ENCODE peak calls at places on chromosomes 13 and 19, in six cellular contexts. C is thoracic aorta; T is CD8-positive, alpha-beta T cell; M is cardiac muscle cell; R is uterus; E is mesendoderm. Z is an unnamed sample.
A peak's percentile ranks its signal among the peaks of the same experiment; 100 is the strongest.

GRCh38 chr19:29323972-29324680 is 111.2 kb upstream of the UQCRFS1 start:
- DNase-seq in C (no peak), T (no peak), M (no peak), R (no peak), E (no peak), Z (no peak)

GRCh38 chr19:5149508-5149907 is 180.6 kb downstream of the KDM4B start:
- DNase-seq in C (no peak), T (no peak), M (no peak), R (peak; percentile 11), E (no peak), Z (no peak)

GRCh38 chr13:54029720-54030119 is 1001.1 kb downstream of the OLFM4 start:
- DNase-seq in C (no peak), T (no peak), M (no peak), R (no peak), E (peak; percentile 4), Z (no peak)

GRCh38 chr19:11581740-11582139 is 4.3 kb upstream of the ACP5 start:
- DNase-seq in C (no peak), T (no peak), M (peak; percentile 36), R (no peak), E (no peak), Z (no peak)

GRCh38 chr19:18756896-18757295 is 34.2 kb downstream of the COMP start:
- DNase-seq in C (no peak), T (no peak), M (no peak), R (no peak), E (no peak), Z (no peak)

GRCh38 chr13:102012299-102013293 is 389.3 kb downstream of the FGF14 start:
- DNase-seq in C (peak; percentile 6), T (no peak), M (no peak), R (no peak), E (no peak), Z (no peak)

GRCh38 chr13:30576528-30576927 is 41.2 kb upstream of the USPL1 start:
- DNase-seq in C (no peak), T (peak; percentile 32), M (peak; percentile 62), R (no peak), E (no peak), Z (no peak)

GRCh38 chr19:30403583-30403982 is 31.4 kb downstream of the ZNF536 start:
- DNase-seq in C (no peak), T (no peak), M (no peak), R (no peak), E (no peak), Z (no peak)

GRCh38 chr19:6359517-6359916 is 1.8 kb upstream of the CLPP start:
- DNase-seq in C (no peak), T (no peak), M (no peak), R (no peak), E (no peak), Z (no peak)

GRCh38 chr19:54470991-54471782 is 1.9 kb downstream of the CDC42EP5 start:
- DNase-seq in C (no peak), T (no peak), M (no peak), R (no peak), E (no peak), Z (peak; percentile 72)

GRCh38 chr19:4164262-4164661 is 10.8 kb downstream of the CREB3L3 start:
- DNase-seq in C (no peak), T (no peak), M (no peak), R (no peak), E (no peak), Z (no peak)

GRCh38 chr19:31974941-31975340 is 370.5 kb upstream of the ZNF507 start:
- DNase-seq in C (no peak), T (no peak), M (no peak), R (no peak), E (no peak), Z (no peak)

GRCh38 chr13:21181671-21182070 is 5.2 kb downstream of the MRPL57 start:
- DNase-seq in C (no peak), T (no peak), M (no peak), R (no peak), E (no peak), Z (no peak)

GRCh38 chr19:55178781-55179569 is 1.1 kb downstream of the SYT5 start:
- DNase-seq in C (no peak), T (peak; percentile 89), M (peak; percentile 88), R (peak; percentile 52), E (peak; percentile 95), Z (no peak)

GRCh38 chr13:24672141-24673132 is 7.8 kb upstream of the ATP12A start:
- DNase-seq in C (no peak), T (no peak), M (no peak), R (no peak), E (peak; percentile 25), Z (no peak)

GRCh38 chr13:41751277-41751676 is 209.6 kb downstream of the VWA8 start:
- DNase-seq in C (no peak), T (no peak), M (peak; percentile 86), R (peak; percentile 59), E (no peak), Z (no peak)

GRCh38 chr19:57576661-57577060 is 2.0 kb downstream of the ZNF416 start:
- DNase-seq in C (no peak), T (no peak), M (no peak), R (no peak), E (no peak), Z (no peak)
- H3K4me3 ChIP-seq in C (no peak overlapping the region), T (no peak overlapping the region), M (no peak overlapping the region), R (no peak overlapping the region), E (peak overlapping the region; percentile 24), Z (no peak overlapping the region)

GRCh38 chr19:39318071-39318470 is 2.6 kb downstream of the LRFN1 start:
- DNase-seq in C (no peak), T (no peak), M (no peak), R (no peak), E (no peak), Z (no peak)
- H3K27me3 ChIP-seq in C (no peaks in the 10 kb centered on the region), T (no peaks in the 10 kb centered on the region), M (no peaks in the 10 kb centered on the region), R (no peaks in the 10 kb centered on the region), E (no peaks in the 10 kb centered on the region), Z (no peaks in the 10 kb centered on the region)

DNA sequence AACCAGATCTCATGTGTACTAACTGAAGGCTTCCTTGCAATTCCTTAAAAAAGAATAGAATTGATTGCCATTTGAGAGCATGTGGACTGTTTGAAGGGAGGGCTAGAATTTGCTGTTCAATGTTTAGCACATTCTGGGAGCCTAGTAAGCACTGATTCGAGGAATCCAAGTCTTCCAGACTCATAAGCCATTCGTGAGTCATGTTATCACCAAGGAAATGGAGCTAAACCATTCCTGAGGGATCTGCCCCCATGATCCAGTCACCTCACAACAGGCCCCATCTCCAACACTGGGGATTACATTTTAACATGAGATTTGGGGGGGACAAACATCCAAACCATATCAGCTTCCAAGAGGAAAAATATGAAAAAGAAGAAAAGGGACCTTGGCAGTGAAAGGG is 276.4 kb downstream of the KCNRG start:
- DNase-seq in C (no peak), T (no peak), M (peak; percentile 13), R (no peak), E (no peak), Z (no peak)
- H3K4me1 ChIP-seq in C (no peaks in the 10 kb centered on the region), T (no peaks in the 10 kb centered on the region), M (peaks cover 4% of the 10 kb centered on the region), R (no peaks in the 10 kb centered on the region), E (no peaks in the 10 kb centered on the region), Z (no peaks in the 10 kb centered on the region)

GRCh38 chr19:1987197-1988187 is 28.0 kb downstream of the BTBD2 start:
- DNase-seq in C (no peak), T (no peak), M (no peak), R (no peak), E (peak; percentile 15), Z (no peak)

GRCh38 chr19:1991516-1991915 is 24.0 kb downstream of the BTBD2 start:
- DNase-seq in C (no peak), T (no peak), M (no peak), R (no peak), E (no peak), Z (no peak)

GRCh38 chr19:1991018-1991390 is 24.5 kb downstream of the BTBD2 start:
- DNase-seq in C (no peak), T (no peak), M (no peak), R (no peak), E (no peak), Z (no peak)

GRCh38 chr19:1990230-1991017 is 25.1 kb downstream of the BTBD2 start:
- DNase-seq in C (no peak), T (no peak), M (no peak), R (no peak), E (no peak), Z (no peak)

GRCh38 chr19:1989513-1990229 is 25.8 kb downstream of the BTBD2 start:
- DNase-seq in C (no peak), T (no peak), M (no peak), R (no peak), E (no peak), Z (no peak)
- H3K4me3 ChIP-seq in C (no peak overlapping the region), T (no peak overlapping the region), M (no peak overlapping the region), R (no peak overlapping the region), E (no peak overlapping the region), Z (no peak overlapping the region)

GRCh38 chr13:80166352-80166751 is 174.6 kb downstream of the SPRY2 start:
- DNase-seq in C (no peak), T (no peak), M (peak; percentile 41), R (no peak), E (no peak), Z (no peak)
- H3K27me3 ChIP-seq in C (no peaks in the 10 kb centered on the region), T (no peaks in the 10 kb centered on the region), M (no peaks in the 10 kb centered on the region), R (no peaks in the 10 kb centered on the region), E (no peaks in the 10 kb centered on the region), Z (no peaks in the 10 kb centered on the region)

DNA sequence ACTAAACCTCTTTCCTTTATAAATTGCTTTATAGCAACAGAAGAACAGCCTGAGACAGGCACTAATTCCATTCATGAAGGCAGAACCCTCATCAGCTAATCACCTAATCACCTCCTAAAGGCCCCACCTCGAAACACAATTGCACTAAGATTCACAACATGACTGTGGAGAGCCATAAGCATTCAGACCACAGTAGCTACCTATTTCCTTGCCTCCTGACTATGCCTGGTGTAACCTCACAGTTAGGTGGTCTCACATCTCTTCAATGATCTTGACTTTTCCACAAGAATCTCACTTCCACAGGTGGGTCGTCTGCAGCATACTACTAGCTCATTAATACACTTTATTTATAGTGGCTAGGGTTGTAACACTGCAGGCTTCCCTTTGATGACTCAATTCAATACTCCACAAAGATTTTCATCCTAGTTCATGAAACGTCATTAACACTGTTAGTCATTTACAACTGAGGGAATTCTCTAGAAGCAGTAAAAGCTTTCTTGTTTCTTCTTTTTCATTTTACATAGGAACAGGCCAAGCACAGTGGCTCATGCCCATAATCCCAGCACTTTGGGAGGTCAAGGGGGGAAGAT is 27.1 kb downstream of the STK24 start:
- DNase-seq in C (no peak), T (no peak), M (no peak), R (no peak), E (no peak), Z (no peak)
- H3K4me1 ChIP-seq in C (peaks cover 29% of the 10 kb centered on the region), T (peaks cover 15% of the 10 kb centered on the region), M (peaks cover 9% of the 10 kb centered on the region), R (peaks cover 4% of the 10 kb centered on the region), E (peaks cover 1% of the 10 kb centered on the region), Z (no peaks in the 10 kb centered on the region)